ENCODE peak calls at places on chromosomes 11 and 22, in seven cellular contexts. One of them, this sample, is unnamed.
A peak's percentile ranks its signal among the peaks of the same experiment; 100 is the strongest.

GRCh38 chr11:57977709-57978108 is 46.0 kb upstream of the OR9Q1 start:
- DNase-seq in lung: no peak
- DNase-seq in ACHN: no peak
- DNase-seq in memory B cell: no peak
- DNase-seq in fibroblast of the aortic adventitia: no peak
- DNase-seq in A549: no peak
- DNase-seq in islet precursor cell: no peak
- DNase-seq in this sample: no peak

GRCh38 chr11:19931141-19931767 is 218.6 kb downstream of the NAV2 start:
- DNase-seq in lung: no peak
- DNase-seq in ACHN: no peak
- DNase-seq in memory B cell: no peak
- DNase-seq in fibroblast of the aortic adventitia: peak; percentile 85
- DNase-seq in A549: no peak
- DNase-seq in islet precursor cell: no peak
- DNase-seq in this sample: no peak

GRCh38 chr11:13168281-13168680 is 109.3 kb upstream of the BMAL1 start:
- DNase-seq in lung: no peak
- DNase-seq in ACHN: no peak
- DNase-seq in memory B cell: no peak
- DNase-seq in fibroblast of the aortic adventitia: no peak
- DNase-seq in A549: no peak
- DNase-seq in islet precursor cell: no peak
- DNase-seq in this sample: no peak

GRCh38 chr11:133811850-133812685 is 33.2 kb downstream of the SPATA19 start:
- DNase-seq in lung: no peak
- DNase-seq in ACHN: no peak
- DNase-seq in memory B cell: no peak
- DNase-seq in fibroblast of the aortic adventitia: no peak
- DNase-seq in A549: no peak
- DNase-seq in islet precursor cell: no peak
- DNase-seq in this sample: no peak

GRCh38 chr11:17008099-17008498 is 6.1 kb downstream of the PLEKHA7 start:
- DNase-seq in lung: peak; percentile 45
- DNase-seq in ACHN: no peak
- DNase-seq in memory B cell: no peak
- DNase-seq in fibroblast of the aortic adventitia: no peak
- DNase-seq in A549: no peak
- DNase-seq in islet precursor cell: no peak
- DNase-seq in this sample: no peak

GRCh38 chr11:69558519-69558941 is 77.1 kb downstream of the LINC01488 start:
- DNase-seq in lung: no peak
- DNase-seq in ACHN: no peak
- DNase-seq in memory B cell: no peak
- DNase-seq in fibroblast of the aortic adventitia: no peak
- DNase-seq in A549: no peak
- DNase-seq in islet precursor cell: peak; percentile 38
- DNase-seq in this sample: no peak

GRCh38 chr22:36281726-36282077 is 28.8 kb downstream of the APOL1 start:
- DNase-seq in lung: no peak
- DNase-seq in ACHN: no peak
- DNase-seq in memory B cell: no peak
- DNase-seq in fibroblast of the aortic adventitia: no peak
- DNase-seq in A549: no peak
- DNase-seq in islet precursor cell: no peak
- DNase-seq in this sample: no peak

GRCh38 chr11:95794086-95794485 is 3.8 kb downstream of the CEP57 start:
- DNase-seq in lung: no peak
- DNase-seq in ACHN: no peak
- DNase-seq in memory B cell: no peak
- DNase-seq in fibroblast of the aortic adventitia: no peak
- DNase-seq in A549: no peak
- DNase-seq in islet precursor cell: no peak
- DNase-seq in this sample: no peak

GRCh38 chr11:87501388-87501787 is 463.7 kb downstream of the TMEM135 start:
- DNase-seq in lung: no peak
- DNase-seq in ACHN: no peak
- DNase-seq in memory B cell: no peak
- DNase-seq in fibroblast of the aortic adventitia: no peak
- DNase-seq in A549: no peak
- DNase-seq in islet precursor cell: no peak
- DNase-seq in this sample: no peak

GRCh38 chr11:130118636-130119387 is 40.8 kb upstream of the ST14 start:
- DNase-seq in lung: no peak
- DNase-seq in ACHN: no peak
- DNase-seq in memory B cell: peak; percentile 18
- DNase-seq in fibroblast of the aortic adventitia: no peak
- DNase-seq in A549: no peak
- DNase-seq in islet precursor cell: no peak
- DNase-seq in this sample: peak; percentile 46

GRCh38 chr11:11020747-11021149 is 162.9 kb upstream of the ZBED5 start:
- DNase-seq in lung: no peak
- DNase-seq in ACHN: no peak
- DNase-seq in memory B cell: no peak
- DNase-seq in fibroblast of the aortic adventitia: peak; percentile 61
- DNase-seq in A549: no peak
- DNase-seq in islet precursor cell: no peak
- DNase-seq in this sample: no peak

GRCh38 chr22:44154431-44154942 is 26.2 kb upstream of the PARVG start:
- DNase-seq in lung: no peak
- DNase-seq in ACHN: no peak
- DNase-seq in memory B cell: no peak
- DNase-seq in fibroblast of the aortic adventitia: no peak
- DNase-seq in A549: no peak
- DNase-seq in islet precursor cell: no peak
- DNase-seq in this sample: peak; percentile 10

GRCh38 chr11:19232910-19233503 is 7.7 kb downstream of the E2F8 start:
- DNase-seq in lung: no peak
- DNase-seq in ACHN: peak; percentile 78
- DNase-seq in memory B cell: no peak
- DNase-seq in fibroblast of the aortic adventitia: peak; percentile 95
- DNase-seq in A549: peak; percentile 31
- DNase-seq in islet precursor cell: peak; percentile 57
- DNase-seq in this sample: no peak

GRCh38 chr11:63961608-63962412 is 12.6 kb upstream of the COX8A start:
- DNase-seq in lung: peak; percentile 46
- DNase-seq in ACHN: no peak
- DNase-seq in memory B cell: no peak
- DNase-seq in fibroblast of the aortic adventitia: peak; percentile 27
- DNase-seq in A549: no peak
- DNase-seq in islet precursor cell: peak; percentile 67
- DNase-seq in this sample: peak; percentile 76

GRCh38 chr22:46088541-46089311 is 61.6 kb upstream of the PPARA start:
- DNase-seq in lung: no peak
- DNase-seq in ACHN: no peak
- DNase-seq in memory B cell: no peak
- DNase-seq in fibroblast of the aortic adventitia: peak; percentile 85
- DNase-seq in A549: no peak
- DNase-seq in islet precursor cell: no peak
- DNase-seq in this sample: no peak

GRCh38 chr11:63710476-63711217 is 29.3 kb downstream of the RTN3 start:
- DNase-seq in lung: no peak
- DNase-seq in ACHN: no peak
- DNase-seq in memory B cell: no peak
- DNase-seq in fibroblast of the aortic adventitia: peak; percentile 93
- DNase-seq in A549: no peak
- DNase-seq in islet precursor cell: peak; percentile 77
- DNase-seq in this sample: no peak

GRCh38 chr22:39818050-39818449 is 75.5 kb downstream of the ENTHD1 start:
- DNase-seq in lung: no peak
- DNase-seq in ACHN: no peak
- DNase-seq in memory B cell: no peak
- DNase-seq in fibroblast of the aortic adventitia: no peak
- DNase-seq in A549: no peak
- DNase-seq in islet precursor cell: peak; percentile 64
- DNase-seq in this sample: no peak

GRCh38 chr11:12079726-12080556 is 30.4 kb upstream of the MICAL2 start:
- DNase-seq in lung: no peak
- DNase-seq in ACHN: peak; percentile 94
- DNase-seq in memory B cell: no peak
- DNase-seq in fibroblast of the aortic adventitia: peak; percentile 97
- DNase-seq in A549: peak; percentile 82
- DNase-seq in islet precursor cell: peak; percentile 97
- DNase-seq in this sample: no peak

GRCh38 chr11:31958086-31958735 is 132.7 kb upstream of the RCN1 start:
- DNase-seq in lung: peak; percentile 52
- DNase-seq in ACHN: peak; percentile 38
- DNase-seq in memory B cell: peak; percentile 49
- DNase-seq in fibroblast of the aortic adventitia: peak; percentile 56
- DNase-seq in A549: peak; percentile 38
- DNase-seq in islet precursor cell: peak; percentile 83
- DNase-seq in this sample: peak; percentile 17

This sample was measured in immature natural killer cell.